ENCODE peak calls at places on chromosomes 3 and 15, in ten cellular contexts. X is epithelial cell of proximal tubule; H is stimulated activated CD4-positive, alpha-beta T cell treated with anti-CD3 and anti-CD28 coated beads, Interleukin-15, amount 100 ng/mL, for 1 hour; S is NCI-H2029 treated with DMSO at 0.1 percent for 48 hours; L is progenitor cell of endocrine pancreas; P is cardiac fibroblast; I is activated T-cell treated with anti-CD3 and anti-CD28 coated beads, Interleukin-2, amount 50 U/mL, for 1 hour; D is AG04449; O is kidney glomerular epithelial cell; Q is H7. C is an unnamed sample.

GRCh38 chr3:156554515-156554841 is 439 bp downstream of the SSR3 start:
- DNase-seq in X (no peak), H (no peak), S (no peak), L (no peak), P (no peak), I (no peak), D (no peak), O (no peak), Q (no peak), C (no peak)

GRCh38 chr3:125175321-125176078 is 37.0 kb downstream of the SLC12A8 start:
- DNase-seq in X (no peak), H (no peak), S (no peak), L (no peak), P (no peak), I (no peak), D (no peak), O (no peak), Q (peak; percentile 64), C (no peak)

GRCh38 chr3:139588450-139588849 is 48.9 kb upstream of the RBP1 start:
- DNase-seq in X (no peak), H (no peak), S (no peak), L (no peak), P (no peak), I (no peak), D (no peak), O (no peak), Q (peak; percentile 88), C (no peak)

GRCh38 chr3:135982922-135983581 is 17.5 kb downstream of the PPP2R3A start:
- DNase-seq in X (no peak), H (no peak), S (no peak), L (no peak), P (peak; percentile 67), I (no peak), D (no peak), O (peak; percentile 76), Q (no peak), C (no peak)

GRCh38 chr15:83127547-83128150 is 20.2 kb downstream of the TM6SF1 start:
- DNase-seq in X (no peak), H (no peak), S (no peak), L (no peak), P (peak; percentile 11), I (no peak), D (no peak), O (no peak), Q (no peak), C (no peak)

GRCh38 chr3:143139786-143140185 is 20.2 kb downstream of the CHST2 start:
- DNase-seq in X (no peak), H (no peak), S (no peak), L (no peak), P (peak; percentile 78), I (no peak), D (no peak), O (no peak), Q (no peak), C (no peak)

GRCh38 chr3:21920431-21920830 is 169.4 kb upstream of the ZNF385D start:
- DNase-seq in X (no peak), H (no peak), S (no peak), L (no peak), P (peak; percentile 92), I (no peak), D (peak; percentile 72), O (peak; percentile 31), Q (no peak), C (no peak)

GRCh38 chr15:28955160-28955502 is 69.4 kb downstream of the APBA2 start:
- DNase-seq in X (no peak), H (no peak), S (peak; percentile 19), L (no peak), P (peak; percentile 42), I (no peak), D (peak; percentile 44), O (no peak), Q (no peak), C (no peak)

GRCh38 chr15:34838282-34838681 is 42.9 kb upstream of the ACTC1 start:
- DNase-seq in X (no peak), H (no peak), S (no peak), L (no peak), P (no peak), I (no peak), D (no peak), O (no peak), Q (no peak), C (no peak)

GRCh38 chr15:78508272-78508671 is 895 bp downstream of the HYKK start:
- DNase-seq in X (no peak), H (no peak), S (no peak), L (no peak), P (no peak), I (no peak), D (no peak), O (no peak), Q (no peak), C (no peak)

GRCh38 chr3:27202959-27203358 is 166.2 kb downstream of the NEK10 start:
- DNase-seq in X (no peak), H (no peak), S (no peak), L (no peak), P (no peak), I (no peak), D (no peak), O (no peak), Q (no peak), C (no peak)

GRCh38 chr3:133568294-133569014 is 5.0 kb upstream of the CDV3 start:
- DNase-seq in X (peak; percentile 98), H (no peak), S (no peak), L (no peak), P (peak; percentile 95), I (no peak), D (peak; percentile 69), O (no peak), Q (no peak), C (no peak)

GRCh38 chr3:126348308-126348920 is 8.8 kb downstream of the KLF15 start:
- DNase-seq in X (no peak), H (no peak), S (no peak), L (peak; percentile 8), P (peak; percentile 14), I (peak; percentile 12), D (no peak), O (no peak), Q (peak; percentile 84), C (no peak)

GRCh38 chr15:51076898-51077564 is 17.7 kb downstream of the TNFAIP8L3 start:
- DNase-seq in X (no peak), H (no peak), S (no peak), L (no peak), P (no peak), I (no peak), D (no peak), O (no peak), Q (peak; percentile 78), C (no peak)

GRCh38 chr15:76398702-76399101 is 62.1 kb downstream of the ISL2 start:
- DNase-seq in X (no peak), H (no peak), S (no peak), L (no peak), P (no peak), I (no peak), D (no peak), O (no peak), Q (no peak), C (no peak)

GRCh38 chr15:63080638-63081250 is 38.2 kb downstream of the TPM1 start:
- DNase-seq in X (no peak), H (no peak), S (no peak), L (no peak), P (no peak), I (no peak), D (no peak), O (no peak), Q (no peak), C (no peak)

GRCh38 chr3:118970819-118971218 is 63.8 kb downstream of the IGSF11 start:
- DNase-seq in X (no peak), H (no peak), S (no peak), L (no peak), P (no peak), I (no peak), D (no peak), O (no peak), Q (no peak), C (no peak)

GRCh38 chr3:197286678-197287077 is 11.7 kb downstream of the DLG1 start:
- DNase-seq in X (no peak), H (no peak), S (no peak), L (no peak), P (no peak), I (no peak), D (no peak), O (no peak), Q (no peak), C (no peak)

C was measured in central memory CD8-positive, alpha-beta T cell.